ENCODE peak calls at places on chromosomes 5 and 9, in four cellular contexts. N, K, W and J are unnamed samples.

GRCh38 chr5:96259211-96259772 is 173.8 kb downstream of the PCSK1 start:
- DNase-seq in K (no peak), W (peak; percentile 8), N (no peak), J (peak; percentile 74)

GRCh38 chr5:131475416-131476045 is 159.5 kb downstream of the RAPGEF6 start:
- DNase-seq in W (no peak), N (no peak), K (no peak), J (peak; percentile 25)

GRCh38 chr5:119290161-119290569 is 65.7 kb upstream of the TNFAIP8 start:
- DNase-seq in N (no peak), W (peak; percentile 66), K (no peak), J (peak; percentile 18)

GRCh38 chr9:91741529-91741928 is 208.5 kb downstream of the ROR2 start:
- DNase-seq in W (no peak), K (no peak), N (no peak), J (peak; percentile 93)

GRCh38 chr5:59937633-59938032 is 44.1 kb upstream of the PDE4D start:
- DNase-seq in W (no peak), N (no peak), K (no peak), J (no peak)

GRCh38 chr5:172612771-172613170 is 28.3 kb upstream of the NEURL1B start:
- DNase-seq in K (no peak), W (no peak), N (no peak), J (no peak)

GRCh38 chr9:130707225-130707976 is 13.8 kb downstream of the EXOSC2 start:
- DNase-seq in W (no peak), K (peak; percentile 34), N (no peak), J (peak; percentile 68)

GRCh38 chr5:152990771-152991170 is 499.7 kb upstream of the GRIA1 start:
- DNase-seq in W (no peak), K (no peak), N (no peak), J (no peak)

GRCh38 chr5:12294151-12294550 is 389.9 kb upstream of the CTNND2 start:
- DNase-seq in W (no peak), K (no peak), N (no peak), J (no peak)

GRCh38 chr9:136438909-136439549 is 616 bp downstream of the INPP5E start:
- DNase-seq in W (no peak), N (peak; percentile 78), K (peak; percentile 82), J (peak; percentile 11)

GRCh38 chr9:97633859-97634485 is 351 bp downstream of the NCBP1 start:
- DNase-seq in N (no peak), W (no peak), K (no peak), J (peak; percentile 5)

GRCh38 chr9:9750719-9751118 is 862.1 kb downstream of the PTPRD start:
- DNase-seq in K (no peak), W (no peak), N (no peak), J (no peak)

GRCh38 chr5:175535781-175536180 is 57.4 kb downstream of the SFXN1 start:
- DNase-seq in W (no peak), K (no peak), N (no peak), J (no peak)

GRCh38 chr5:159286420-159287035 is 23.4 kb downstream of the UBLCP1 start:
- DNase-seq in W (no peak), K (peak; percentile 37), N (no peak), J (peak; percentile 48)

GRCh38 chr5:78361226-78361993 is 993 bp downstream of the SCAMP1 start:
- DNase-seq in K (peak; percentile 48), N (peak; percentile 25), W (no peak), J (peak; percentile 78)

GRCh38 chr5:142202282-142202681 is 93.7 kb downstream of the NDFIP1 start:
- DNase-seq in N (no peak), K (no peak), W (no peak), J (peak; percentile 65)

GRCh38 chr9:129439242-129439641 is 181.7 kb downstream of the C9orf50 start:
- DNase-seq in K (no peak), N (no peak), W (no peak), J (no peak)

GRCh38 chr5:14402424-14402823 is 179.2 kb upstream of the OTULINL start:
- DNase-seq in K (no peak), W (no peak), N (no peak), J (no peak)

GRCh38 chr5:116759860-116760644 is 185.4 kb upstream of the SEMA6A start:
- DNase-seq in K (no peak), N (no peak), W (no peak), J (no peak)

GRCh38 chr5:154850255-154851062 is at the start of gene FAXDC2:
- DNase-seq in K (peak; percentile 53), N (peak; percentile 73), W (no peak), J (peak; percentile 88)

GRCh38 chr9:83633676-83634075 is 10.7 kb downstream of the IDNK start:
- DNase-seq in W (no peak), N (no peak), K (no peak), J (no peak)

GRCh38 chr5:58886315-58887207 is 303.7 kb downstream of the RAB3C start:
- DNase-seq in W (no peak), N (peak; percentile 72), K (peak; percentile 72), J (peak; percentile 57)

GRCh38 chr9:76218868-76219462 is 175.3 kb downstream of the RFK start:
- DNase-seq in N (no peak), K (no peak), W (no peak), J (no peak)

GRCh38 chr9:71036501-71036900 is 84.9 kb downstream of the TRPM3 start:
- DNase-seq in K (no peak), N (no peak), W (no peak), J (no peak)

GRCh38 chr5:13566903-13567339 is 377.6 kb downstream of the DNAH5 start:
- DNase-seq in W (no peak), N (no peak), K (no peak), J (peak; percentile 87)

GRCh38 chr9:35906923-35907699 is 1.1 kb downstream of the HRCT1 start:
- DNase-seq in N (no peak), K (no peak), W (no peak), J (peak; percentile 75)

GRCh38 chr5:173670130-173670591 is 53.7 kb upstream of the BOD1 start:
- DNase-seq in N (no peak), K (no peak), W (no peak), J (peak; percentile 29)

GRCh38 chr5:135075621-135076585 is 41.9 kb upstream of the PITX1 start:
- DNase-seq in N (no peak), W (no peak), K (no peak), J (peak; percentile 53)

GRCh38 chr5:180187767-180188166 is 21.2 kb downstream of the RASGEF1C start:
- DNase-seq in N (no peak), W (no peak), K (no peak), J (no peak)

GRCh38 chr5:73213566-73213998 is 40.6 kb downstream of the TMEM174 start:
- DNase-seq in K (no peak), N (no peak), W (peak; percentile 25), J (peak; percentile 92)

GRCh38 chr9:82010711-82011110 is 22.1 kb downstream of the SPATA31D1 start:
- DNase-seq in W (no peak), N (no peak), K (no peak), J (no peak)

GRCh38 chr5:73096239-73096575 is 24.2 kb upstream of the TMEM171 start:
- DNase-seq in N (no peak), W (no peak), K (no peak), J (no peak)

GRCh38 chr9:121372563-121373400 is 2.7 kb upstream of the STOM start:
- DNase-seq in N (peak; percentile 40), W (no peak), K (no peak), J (peak; percentile 86)
- H3K9ac ChIP-seq in N (no peak overlapping the region), W (no peak overlapping the region), K (peak overlapping the region; percentile 19), J (no peak overlapping the region)

GRCh38 chr5:149121145-149121544 is 20.1 kb upstream of the ABLIM3 start:
- DNase-seq in K (no peak), N (no peak), W (no peak), J (no peak)

GRCh38 chr5:149118463-149118862 is 22.8 kb upstream of the ABLIM3 start:
- DNase-seq in W (no peak), N (peak; percentile 1), K (no peak), J (peak; percentile 21)

GRCh38 chr5:149113669-149114068 is 27.6 kb upstream of the ABLIM3 start:
- DNase-seq in W (no peak), N (no peak), K (no peak), J (peak; percentile 84)

GRCh38 chr5:149114403-149115312 is 26.6 kb upstream of the ABLIM3 start:
- DNase-seq in N (peak; percentile 25), K (peak; percentile 54), W (no peak), J (peak; percentile 84)

DNA sequence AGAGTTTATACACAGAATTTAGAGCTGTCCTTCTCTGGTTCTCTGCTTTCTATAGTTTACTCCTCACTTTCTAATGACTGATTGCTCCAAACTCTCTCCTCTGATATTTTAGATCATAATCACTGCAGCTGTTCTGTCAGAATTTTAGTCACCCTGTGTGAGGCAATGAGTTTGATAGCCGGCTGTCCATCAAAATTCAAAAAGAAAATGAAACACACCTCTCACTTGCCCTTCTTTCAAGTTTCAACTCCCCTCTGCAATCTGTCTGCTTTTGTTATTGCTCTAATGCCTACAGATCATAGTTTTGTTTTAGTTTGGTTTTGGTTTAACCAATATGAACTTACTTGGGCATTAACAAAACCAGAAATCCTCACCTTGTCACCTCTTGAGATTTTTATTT is 23.3 kb upstream of the ABLIM3 start:
- DNase-seq in W (no peak), N (no peak), K (no peak), J (no peak)
- TF ChIP-seq RCOR1 in W (no peak), N (no peak), K (no peak), J (no peak)

GRCh38 chr9:111036946-111037743 is 1.1 kb downstream of the LPAR1 start:
- DNase-seq in N (no peak), K (peak; percentile 17), W (no peak), J (peak; percentile 37)

GRCh38 chr9:111037744-111038335 is 430 bp downstream of the LPAR1 start:
- DNase-seq in K (peak; percentile 86), N (no peak), W (no peak), J (peak; percentile 27)

GRCh38 chr9:111038336-111039202 is at the start of gene LPAR1:
- DNase-seq in K (peak; percentile 84), W (no peak), N (no peak), J (peak; percentile 78)

GRCh38 chr9:111040494-111040893 is 2.2 kb upstream of the LPAR1 start:
- DNase-seq in K (no peak), N (no peak), W (no peak), J (no peak)

DNA sequence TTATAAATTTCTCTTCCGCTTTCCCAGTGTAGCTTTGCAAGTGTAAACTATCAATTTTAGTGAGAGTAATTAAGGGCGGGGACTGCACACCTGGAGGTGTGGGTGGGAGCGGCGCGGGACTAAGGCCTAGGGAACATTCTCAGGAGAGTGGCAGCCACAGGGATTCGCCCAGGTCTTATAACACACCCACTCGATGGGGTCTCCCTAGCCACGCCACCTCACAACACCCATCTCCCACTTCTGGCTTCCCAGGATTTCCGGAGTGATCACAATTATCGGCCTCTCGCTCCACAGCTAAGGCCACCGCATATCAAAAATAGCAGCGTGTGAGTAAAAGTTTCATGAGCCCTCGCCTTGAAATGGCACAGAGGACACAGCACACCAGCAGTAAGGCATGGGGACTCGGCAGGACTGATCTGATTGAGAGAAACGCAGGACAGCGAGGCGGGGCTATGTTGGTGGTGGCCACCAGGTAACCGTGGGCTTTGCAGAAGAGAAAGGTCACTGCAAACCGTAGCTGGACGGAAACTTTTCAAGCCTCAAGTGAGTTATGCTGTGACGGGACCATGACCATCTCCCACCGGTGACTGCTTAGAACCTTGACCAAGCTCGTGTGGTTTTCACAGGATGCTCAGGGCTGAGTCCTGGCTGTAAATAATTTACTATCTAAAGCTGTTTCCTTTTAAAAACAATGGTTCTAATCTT is 1.1 kb upstream of the LPAR1 start:
- DNase-seq in N (no peak), W (no peak), K (no peak), J (no peak)
- H3K9ac ChIP-seq in N (no peak overlapping the region), W (no peak overlapping the region), K (no peak overlapping the region), J (peak overlapping the region; percentile 74)

DNA sequence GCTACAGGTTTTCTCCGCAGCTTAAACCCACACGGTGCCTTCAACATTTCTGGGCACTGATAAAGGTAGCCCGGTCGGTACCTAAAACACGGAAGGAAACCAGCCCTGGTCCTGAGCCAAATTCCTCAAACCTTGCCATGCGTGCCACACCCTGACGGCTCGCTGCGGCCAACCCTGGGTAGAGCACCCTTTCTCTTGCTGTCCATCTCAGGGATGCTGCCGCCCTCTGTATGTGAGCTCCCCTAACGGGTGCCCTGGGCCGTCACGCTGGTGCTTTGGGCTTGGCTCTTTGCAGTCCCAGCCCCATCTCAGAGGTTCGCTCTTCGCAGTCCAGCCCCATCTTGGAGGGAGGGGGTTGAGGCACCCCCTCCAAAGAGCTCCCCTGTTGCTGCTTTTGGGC is 43.9 kb downstream of the PNPLA7 start:
- DNase-seq in W (no peak), K (no peak), N (no peak), J (no peak)
- TF ChIP-seq RCOR1 in W (no peak), K (no peak), N (no peak), J (no peak)